ENCODE peak calls at places on chromosome 2, in five cellular contexts. K is adrenal gland, H is Peyer's patch, Z is fibroblast of lung, G is pancreas. O is an unnamed sample. For H3K27me3, the result is how much of the 10 kb centered on the place peaks cover.

GRCh38 chr2:25274868-25275574 is 66.7 kb downstream of the DNMT3A start:
- DNase-seq in G (no peak), H (no peak), K (no peak), Z (no peak), O (no peak)

GRCh38 chr2:197240018-197240712 is 70.4 kb downstream of the ANKRD44 start:
- DNase-seq in K (no peak), Z (no peak), G (no peak), H (no peak), O (no peak)

GRCh38 chr2:27379840-27380625 is 501 bp downstream of the ZNF513 start:
- DNase-seq in K (peak), G (peak), Z (peak), H (peak), O (no peak)

GRCh38 chr2:226793615-226794014 is 6.0 kb downstream of the IRS1 start:
- DNase-seq in Z (no peak), H (no peak), K (no peak), G (no peak), O (no peak)

GRCh38 chr2:206324869-206325268 is 50.4 kb downstream of the ZDBF2 start:
- DNase-seq in G (no peak), Z (no peak), K (no peak), H (no peak), O (no peak)

GRCh38 chr2:120253021-120253882 is 600 bp downstream of the RALB start:
- DNase-seq in K (peak), Z (peak), H (peak), G (peak), O (no peak)

GRCh38 chr2:64845273-64845905 is 143.8 kb upstream of the SLC1A4 start:
- DNase-seq in H (no peak), K (no peak), G (no peak), Z (no peak), O (no peak)

GRCh38 chr2:155169317-155169716 is 470.8 kb downstream of the KCNJ3 start:
- DNase-seq in Z (no peak), K (no peak), G (no peak), H (no peak), O (no peak)

GRCh38 chr2:238821391-238821790 is 26.5 kb upstream of the TWIST2 start:
- DNase-seq in Z (peak), H (no peak), K (no peak), G (no peak), O (no peak)

GRCh38 chr2:160387558-160388262 is 105.9 kb downstream of the RBMS1 start:
- DNase-seq in Z (peak), H (peak), K (peak), G (no peak), O (peak)

GRCh38 chr2:204871246-204871953 is 326.1 kb downstream of the PARD3B start:
- DNase-seq in K (no peak), G (no peak), Z (peak), H (no peak), O (no peak)

GRCh38 chr2:180002198-180002597 is 4.9 kb downstream of the CWC22 start:
- DNase-seq in H (no peak), Z (no peak), K (no peak), G (no peak), O (no peak)

GRCh38 chr2:7458066-7458465 is 540.9 kb downstream of the RNF144A start:
- DNase-seq in G (no peak), K (no peak), H (no peak), Z (no peak), O (no peak)

GRCh38 chr2:119659601-119660342 is 19.2 kb upstream of the TMEM177 start:
- DNase-seq in Z (peak), G (no peak), H (peak), K (peak), O (no peak)

GRCh38 chr2:199455533-199456382 is 2.0 kb downstream of the SATB2 start:
- DNase-seq in K (no peak), G (peak), H (peak), Z (peak), O (no peak)
- H3K4me3 ChIP-seq in K (peak), G (no peak), H (peak), Z (peak), O (peak)

GRCh38 chr2:10308866-10309265 is 6.2 kb downstream of the HPCAL1 start:
- DNase-seq in Z (no peak), K (no peak), H (no peak), G (no peak), O (no peak)
- TF ChIP-seq CTCF in Z (no peak), K (no peak), H (no peak), G (no peak), O (no peak)

DNA sequence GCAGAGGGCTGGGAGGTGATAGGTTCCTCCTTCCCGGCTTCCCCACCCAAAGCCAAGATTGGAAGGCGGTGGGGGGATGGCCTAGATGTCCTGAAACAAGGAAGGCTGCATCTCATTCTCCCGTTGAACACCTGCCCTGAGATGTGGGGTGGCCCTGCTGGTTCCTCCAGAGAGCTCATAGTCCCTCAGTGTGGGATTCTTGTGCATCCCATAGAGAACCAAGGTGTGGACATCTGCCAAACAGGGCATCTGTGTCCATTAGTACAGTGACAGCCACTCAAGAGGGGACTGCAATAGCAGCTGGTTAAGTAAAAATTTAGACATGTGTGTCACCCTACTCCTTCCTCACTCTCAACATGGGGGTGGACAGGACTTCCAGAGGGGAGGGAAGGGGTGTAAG is 80.3 kb downstream of the TEX51 start:
- DNase-seq in H (no peak), G (no peak), K (no peak), Z (no peak), O (no peak)
- H3K27me3 ChIP-seq in H (under half), G (under half), K (under half), Z (under half), O (under half)

DNA sequence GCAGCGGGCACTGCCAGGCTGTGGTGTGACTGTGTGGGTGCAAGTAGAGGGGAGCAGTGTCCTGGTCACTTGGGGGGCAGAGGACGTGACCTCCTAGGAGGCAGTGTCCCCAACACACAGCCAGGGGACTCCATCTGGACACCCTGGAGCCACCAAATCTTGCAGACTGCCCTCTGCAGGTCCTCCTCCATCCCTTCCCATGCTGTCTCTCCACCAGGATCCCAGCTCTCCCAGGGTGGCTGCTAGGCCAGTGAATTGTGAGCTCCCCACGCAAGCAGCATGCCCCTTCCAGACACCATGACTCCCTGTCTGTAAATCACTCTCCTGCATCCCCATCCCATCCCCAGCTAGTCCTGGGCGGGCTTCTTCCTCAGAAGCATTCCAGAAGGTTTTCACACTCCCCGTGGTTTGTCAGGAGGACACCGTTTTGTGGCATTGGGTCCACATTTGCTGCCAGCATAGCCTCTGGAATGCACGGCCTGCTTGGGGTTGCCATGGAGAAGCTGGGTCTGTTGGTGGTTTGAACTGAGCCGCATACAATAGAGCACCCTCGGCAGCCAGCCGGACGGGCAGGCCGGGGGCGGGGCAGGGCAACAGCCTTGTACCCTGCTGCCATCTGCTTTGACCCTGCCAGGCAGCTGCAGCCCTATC is 210.7 kb downstream of the KLHL29 start:
- DNase-seq in Z (no peak), G (peak), H (no peak), K (peak), O (peak)
- H3K4me3 ChIP-seq in Z (no peak), G (no peak), H (no peak), K (peak), O (no peak)

GRCh38 chr2:121298476-121298875 is 13.5 kb upstream of the TFCP2L1 start:
- DNase-seq in G (no peak), K (no peak), H (peak), Z (no peak), O (no peak)

GRCh38 chr2:121295911-121296650 is 11.1 kb upstream of the TFCP2L1 start:
- DNase-seq in G (no peak), K (no peak), H (peak), Z (no peak), O (no peak)

GRCh38 chr2:121294881-121295840 is 10.2 kb upstream of the TFCP2L1 start:
- DNase-seq in K (no peak), H (peak), G (no peak), Z (no peak), O (no peak)

GRCh38 chr2:121293450-121294325 is 8.7 kb upstream of the TFCP2L1 start:
- DNase-seq in G (peak), H (peak), Z (no peak), K (no peak), O (no peak)

DNA sequence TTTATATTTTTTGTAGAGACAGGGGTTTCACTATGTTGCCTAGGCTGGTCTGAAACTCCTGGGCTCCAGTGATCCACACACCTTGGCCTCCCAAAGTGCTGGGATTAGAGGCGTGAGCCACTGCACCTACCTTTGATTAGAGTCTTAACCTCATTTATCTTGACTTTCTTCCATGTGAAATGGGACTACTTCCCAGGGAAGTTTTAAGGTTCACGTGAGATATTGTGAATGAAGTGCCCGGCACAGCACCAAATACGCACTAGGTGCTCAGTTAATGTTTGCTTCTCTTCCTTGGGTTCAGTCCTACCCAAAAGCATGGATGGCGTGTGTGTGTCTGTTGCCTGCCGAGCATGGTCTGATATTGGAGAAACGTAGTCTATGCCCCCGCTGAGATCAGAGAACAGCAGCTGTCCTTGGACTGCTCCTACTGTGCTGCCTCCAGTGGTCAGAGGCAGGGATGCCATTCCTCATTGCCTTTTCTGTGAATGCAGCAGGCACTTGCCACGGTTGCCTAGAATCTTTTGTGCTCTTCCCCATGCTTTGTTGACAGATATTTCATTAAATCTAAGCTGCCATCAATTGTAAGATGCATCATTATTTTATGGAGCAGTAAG is 12.3 kb upstream of the TFCP2L1 start:
- DNase-seq in K (peak), H (peak), G (no peak), Z (peak), O (no peak)
- TF ChIP-seq CTCF in K (peak), H (peak), G (peak), Z (peak), O (peak)

GRCh38 chr2:199452991-199453379 is 4.8 kb downstream of the SATB2 start:
- DNase-seq in H (no peak), K (no peak), Z (no peak), G (no peak), O (no peak)
- H3K27me3 ChIP-seq in H (under half), K (under half), Z (under half), G (under half), O (under half)

DNA sequence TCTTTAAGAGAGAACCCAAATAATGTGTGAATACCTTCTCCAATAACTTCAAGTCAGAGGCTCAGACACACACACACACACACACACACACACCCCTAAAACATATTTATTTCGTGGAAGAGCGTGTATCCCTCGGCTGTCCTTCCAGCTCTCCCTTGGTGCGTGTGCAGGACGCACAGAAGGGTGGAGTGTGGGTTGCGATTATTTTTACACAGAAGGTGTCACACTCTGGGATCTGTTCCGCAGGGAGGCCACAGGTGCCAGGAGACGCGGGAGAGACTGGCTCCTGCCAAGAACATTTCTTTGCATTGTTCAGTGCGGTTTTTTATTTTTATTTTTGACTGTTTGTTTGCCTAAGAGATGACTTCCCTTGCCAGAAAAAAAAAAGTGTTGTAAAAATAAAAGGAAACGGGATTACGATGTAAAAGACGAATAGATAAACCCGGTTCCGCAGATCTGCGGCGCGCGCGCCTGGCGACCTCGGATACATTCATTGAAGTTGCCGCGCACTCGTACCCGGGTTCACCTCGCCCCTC is 47.2 kb upstream of the ATP6V1B1 start:
- DNase-seq in G (no peak), Z (no peak), H (no peak), K (no peak), O (no peak)
- H3K4me3 ChIP-seq in G (no peak), Z (no peak), H (no peak), K (peak), O (no peak)

DNA sequence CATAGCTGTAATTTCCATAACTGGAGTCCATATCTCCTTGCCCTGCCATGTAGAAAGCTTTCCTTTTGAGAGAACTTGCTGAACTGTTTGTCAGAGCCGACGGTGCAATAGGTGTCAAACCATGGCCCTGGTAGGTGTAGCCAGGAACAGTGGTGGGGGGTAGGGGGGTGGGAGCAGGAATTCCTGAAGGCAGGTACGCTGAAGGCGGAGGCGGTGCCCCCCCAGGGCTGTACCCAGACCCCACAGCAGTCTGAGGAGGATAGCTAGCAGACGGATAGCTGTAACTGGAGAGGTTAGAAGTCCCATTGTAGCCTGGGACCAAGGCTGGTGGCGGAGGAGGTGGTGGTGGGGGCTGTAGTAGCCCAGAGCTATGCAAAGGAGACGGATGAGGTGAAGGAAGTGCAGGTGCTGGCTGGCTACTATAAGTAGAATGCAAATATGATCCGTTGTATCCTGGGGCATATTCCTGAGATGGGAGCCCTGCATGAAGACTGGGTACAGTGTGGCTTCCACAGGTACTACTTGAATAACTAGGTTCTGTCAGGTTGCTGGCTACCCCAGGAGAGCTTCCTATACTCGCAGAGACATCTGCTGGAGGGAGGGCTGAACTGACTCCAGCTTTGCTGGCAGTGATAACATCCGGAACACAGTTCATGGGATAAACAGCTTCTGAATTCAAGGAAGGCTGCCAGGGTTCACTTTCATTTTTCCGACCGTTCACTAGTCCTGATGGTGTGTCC is 124.8 kb downstream of the FIGN start:
- DNase-seq in G (no peak), Z (no peak), H (no peak), K (no peak), O (no peak)
- TF ChIP-seq CTCF in G (no peak), Z (peak), H (no peak), K (no peak), O (no peak)